ENCODE peak calls at places on chromosomes 2 and 18, in seven cellular contexts. J, E, B, C, Q, P and K are unnamed samples.

GRCh38 chr2:61353909-61354308 is 117.0 kb downstream of the USP34 start:
- DNase-seq in P (no peak), Q (no peak), J (no peak), E (no peak), C (no peak), B (no peak), K (no peak)

GRCh38 chr2:67339234-67339885 is 57.8 kb upstream of the ETAA1 start:
- DNase-seq in J (no peak), E (no peak), C (no peak), P (no peak), B (no peak), Q (no peak), K (no peak)

GRCh38 chr18:63518178-63519012 is 23.8 kb upstream of the SERPINB12 start:
- DNase-seq in J (peak; percentile 91), P (peak; percentile 74), C (peak; percentile 92), Q (peak; percentile 85), B (peak; percentile 35), E (peak; percentile 78), K (peak; percentile 82)

GRCh38 chr2:10141736-10142639 is 19.4 kb downstream of the RRM2 start:
- DNase-seq in C (peak; percentile 60), E (no peak), Q (peak; percentile 35), P (peak; percentile 48), J (peak; percentile 41), B (peak; percentile 88), K (no peak)

GRCh38 chr2:209368406-209368805 is 55.4 kb upstream of the MAP2 start:
- DNase-seq in J (peak; percentile 67), B (no peak), E (no peak), P (no peak), C (no peak), Q (no peak), K (no peak)

GRCh38 chr2:63378589-63378988 is 209.7 kb downstream of the WDPCP start:
- DNase-seq in J (no peak), B (no peak), P (no peak), Q (no peak), E (no peak), C (no peak), K (no peak)

GRCh38 chr2:95374029-95374428 is 28.5 kb upstream of the FAHD2A start:
- DNase-seq in P (no peak), B (no peak), E (no peak), C (no peak), Q (no peak), J (no peak), K (no peak)

GRCh38 chr2:173720310-173720709 is 244.9 kb downstream of the SP3 start:
- DNase-seq in B (no peak), J (peak; percentile 13), Q (peak; percentile 73), C (no peak), P (no peak), E (no peak), K (no peak)

GRCh38 chr18:50853863-50854271 is 25.1 kb upstream of the ME2 start:
- DNase-seq in B (no peak), E (no peak), P (no peak), C (no peak), J (peak; percentile 29), Q (peak; percentile 87), K (no peak)

GRCh38 chr2:24824966-24825882 is 32.0 kb downstream of the CENPO start:
- DNase-seq in P (no peak), B (peak; percentile 64), J (peak; percentile 20), E (peak; percentile 10), C (no peak), Q (no peak), K (no peak)

GRCh38 chr18:48866028-48866733 is 84.6 kb downstream of the SMAD7 start:
- DNase-seq in E (no peak), Q (peak; percentile 71), J (no peak), P (no peak), B (peak; percentile 90), C (no peak), K (no peak)

GRCh38 chr2:206082298-206082843 is 3.6 kb downstream of the INO80D start:
- DNase-seq in J (no peak), E (no peak), C (no peak), B (no peak), Q (no peak), P (no peak), K (no peak)

GRCh38 chr2:180289627-180290026 is 282.5 kb upstream of the CWC22 start:
- DNase-seq in P (no peak), J (peak; percentile 70), C (no peak), E (no peak), B (no peak), Q (no peak), K (no peak)

GRCh38 chr2:170639635-170640034 is 75.5 kb upstream of the SP5 start:
- DNase-seq in E (no peak), B (no peak), Q (no peak), C (no peak), J (no peak), P (no peak), K (no peak)

GRCh38 chr2:202815548-202816420 is 55.8 kb downstream of the ICA1L start:
- DNase-seq in C (no peak), E (no peak), B (no peak), Q (peak; percentile 63), P (no peak), J (no peak), K (no peak)

GRCh38 chr2:467892-468630 is 180.2 kb upstream of the ALKAL2 start:
- DNase-seq in E (no peak), B (peak; percentile 76), J (no peak), Q (no peak), C (peak; percentile 52), P (no peak), K (no peak)

GRCh38 chr2:102239344-102239743 is 52.5 kb downstream of the IL1RL2 start:
- DNase-seq in Q (no peak), J (no peak), B (no peak), C (no peak), P (no peak), E (no peak), K (no peak)

GRCh38 chr2:71934595-71935263 is 212.9 kb downstream of the CYP26B1 start:
- DNase-seq in J (no peak), B (peak; percentile 4), P (no peak), Q (peak; percentile 92), C (no peak), E (no peak), K (no peak)

GRCh38 chr2:37326285-37326684 is 1.7 kb upstream of the PRKD3 start:
- DNase-seq in C (no peak), J (peak; percentile 66), B (no peak), Q (peak; percentile 93), E (no peak), P (no peak), K (peak; percentile 55)

GRCh38 chr2:119248311-119248710 is 24.7 kb downstream of the STEAP3 start:
- DNase-seq in E (no peak), J (no peak), B (no peak), Q (peak; percentile 89), C (no peak), P (no peak), K (no peak)

GRCh38 chr18:8996771-8997432 is 105.6 kb upstream of the NDUFV2 start:
- DNase-seq in P (no peak), Q (peak; percentile 27), C (no peak), J (no peak), B (no peak), E (no peak), K (no peak)

GRCh38 chr2:44680424-44680971 is 261.0 kb upstream of the SIX3 start:
- DNase-seq in C (no peak), B (peak; percentile 63), E (no peak), Q (no peak), P (no peak), J (no peak), K (no peak)

GRCh38 chr2:106163948-106164580 is 30.0 kb downstream of the UXS1 start:
- DNase-seq in P (peak; percentile 65), E (no peak), B (no peak), J (peak; percentile 42), Q (peak; percentile 7), C (no peak), K (no peak)

GRCh38 chr2:118470297-118470696 is 377.2 kb downstream of the EN1 start:
- DNase-seq in E (no peak), Q (no peak), P (no peak), B (no peak), C (no peak), J (peak; percentile 55), K (no peak)

GRCh38 chr18:51211552-51211951 is 14.1 kb upstream of the MEX3C start:
- DNase-seq in P (no peak), C (no peak), B (no peak), Q (peak; percentile 90), J (peak; percentile 52), E (no peak), K (no peak)

GRCh38 chr2:100650151-100650550 is 87.4 kb downstream of the PDCL3 start:
- DNase-seq in E (no peak), B (no peak), J (no peak), P (no peak), Q (no peak), C (no peak), K (no peak)

GRCh38 chr2:129061079-129061785 is 742.6 kb upstream of the HS6ST1 start:
- DNase-seq in C (no peak), B (no peak), J (no peak), E (no peak), Q (peak; percentile 43), P (no peak), K (peak; percentile 17)
- TF ChIP-seq EZH2phosphoT487 in C (no peak), B (no peak), J (no peak), E (no peak), Q (no peak), P (no peak), K (no peak)

GRCh38 chr2:233242231-233242917 is 9.1 kb upstream of the ATG16L1 start:
- DNase-seq in J (peak; percentile 10), B (no peak), P (no peak), Q (no peak), C (no peak), E (no peak), K (no peak)
- H2AFZ ChIP-seq in J (no peak overlapping the region), B (peak overlapping the region; percentile 35), P (peak overlapping the region; percentile 66), Q (no peak overlapping the region), C (no peak overlapping the region), E (peak overlapping the region; percentile 93), K (no peak overlapping the region)

DNA sequence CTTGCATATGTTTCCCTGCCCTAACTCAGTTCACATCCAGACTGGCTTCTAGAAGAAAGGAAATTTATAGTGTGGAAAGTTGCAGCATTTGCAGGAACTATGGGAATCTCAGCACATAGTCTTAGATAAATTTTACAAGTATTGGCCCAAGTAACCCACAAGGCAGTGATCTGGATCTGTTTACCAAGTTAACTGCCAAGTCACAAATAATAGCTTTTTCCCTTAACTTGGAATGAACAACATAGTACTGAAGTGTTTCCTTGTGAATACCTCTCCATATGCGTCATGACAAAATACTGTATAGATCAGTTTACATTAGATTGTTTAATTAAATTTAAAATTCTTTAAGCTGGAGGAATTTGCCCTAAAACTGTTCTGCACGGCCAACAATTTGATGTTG is 255.8 kb upstream of the EPAS1 start:
- DNase-seq in B (no peak), C (no peak), Q (no peak), E (no peak), J (peak; percentile 66), P (no peak), K (no peak)
- H3K27ac ChIP-seq in B (no peak overlapping the region), C (no peak overlapping the region), Q (no peak overlapping the region), E (no peak overlapping the region), J (peak overlapping the region; percentile 42), P (no peak overlapping the region), K (no peak overlapping the region)

DNA sequence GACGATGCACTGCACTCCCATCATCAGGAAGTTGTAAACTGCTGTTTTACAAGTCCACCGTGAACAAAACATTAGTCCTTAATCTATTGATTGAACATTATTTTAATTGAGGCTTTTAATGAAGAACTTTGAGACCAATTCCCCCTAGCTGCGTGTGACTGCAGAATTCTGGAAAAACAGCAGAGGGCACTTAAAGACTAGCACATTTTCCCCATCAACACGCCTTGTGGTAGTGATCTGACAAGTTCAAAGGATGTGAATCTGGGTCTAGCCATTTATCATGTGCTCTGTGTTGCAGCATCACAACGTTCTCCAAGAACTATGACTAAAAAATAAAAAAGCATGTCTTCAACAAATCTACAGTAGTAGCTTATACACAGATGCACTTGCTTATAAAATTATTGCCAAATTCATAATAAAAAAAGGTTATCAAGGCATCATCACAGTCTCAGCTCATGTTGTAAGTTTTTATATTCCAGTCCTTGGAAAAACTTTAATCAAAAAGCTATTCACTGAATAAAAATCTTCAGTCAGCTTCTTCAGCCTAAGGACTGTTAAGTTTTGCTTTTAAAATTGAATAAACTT is 35.8 kb downstream of the SKOR2 start:
- DNase-seq in P (peak; percentile 26), E (peak; percentile 55), Q (peak; percentile 72), B (peak; percentile 54), C (peak; percentile 76), J (peak; percentile 37), K (peak; percentile 56)
- TF ChIP-seq EZH2phosphoT487 in P (no peak), E (no peak), Q (no peak), B (no peak), C (no peak), J (no peak), K (no peak)